ENCODE peak calls at places on chromosomes 13 and 19, in nine cellular contexts. X is stimulated activated CD4-positive, alpha-beta T cell treated with anti-CD3 and anti-CD28 coated beads, Interleukin-2, amount 100 ng/mL, for 48 hours; R is NCI-H1436; N is kidney; G is KG1; S is H7; J is NCI-H510A; C is activated naive CD8-positive, alpha-beta T cell treated with anti-CD3 and anti-CD28 coated beads, Interleukin-2, amount 50 U/mL, for 24 hours; H is WERI-Rb-1. V is an unnamed sample.
A peak's percentile ranks its signal among the peaks of the same experiment; 100 is the strongest.

GRCh38 chr13:99843872-99844271 is 127.7 kb downstream of the ZIC5 start:
- DNase-seq in H (no peak), S (no peak), N (no peak), R (no peak), X (no peak), C (no peak), J (no peak), G (no peak), V (no peak)

GRCh38 chr19:18649371-18650047 is 12.7 kb downstream of the KLHL26 start:
- DNase-seq in R (no peak), G (no peak), C (no peak), H (no peak), X (no peak), S (peak; percentile 66), J (peak; percentile 68), N (peak; percentile 91), V (no peak)

GRCh38 chr13:99103536-99103935 is 97.1 kb upstream of the UBAC2 start:
- DNase-seq in G (no peak), N (no peak), R (peak; percentile 75), X (no peak), J (no peak), S (peak; percentile 58), H (peak; percentile 97), C (no peak), V (no peak)

GRCh38 chr13:95573226-95573625 is 20.7 kb downstream of the CLDN10 start:
- DNase-seq in C (no peak), G (no peak), H (no peak), R (no peak), X (no peak), J (no peak), S (no peak), N (no peak), V (no peak)

GRCh38 chr19:2276429-2276989 is 5.5 kb downstream of the PEAK3 start:
- DNase-seq in X (no peak), J (no peak), R (no peak), G (no peak), S (no peak), N (no peak), C (no peak), H (no peak), V (no peak)

GRCh38 chr19:28213476-28214082 is 999.4 kb downstream of the UQCRFS1 start:
- DNase-seq in S (no peak), H (peak; percentile 24), X (no peak), G (no peak), N (no peak), R (no peak), J (no peak), C (no peak), V (no peak)

GRCh38 chr19:51637362-51637978 is 7.3 kb upstream of the SIGLEC5 start:
- DNase-seq in C (no peak), J (no peak), N (no peak), X (no peak), G (no peak), H (no peak), R (no peak), S (peak; percentile 64), V (no peak)

GRCh38 chr13:33017410-33017929 is 1.2 kb downstream of the KL start:
- DNase-seq in R (no peak), X (no peak), G (peak; percentile 33), J (no peak), N (no peak), C (peak; percentile 31), S (peak; percentile 73), H (peak; percentile 28), V (peak; percentile 30)

GRCh38 chr13:97435297-97435682 is 1.3 kb downstream of the RAP2A start:
- DNase-seq in H (no peak), J (no peak), N (no peak), S (no peak), R (no peak), C (no peak), G (no peak), X (no peak), V (no peak)

GRCh38 chr19:18399008-18399407 is 1.6 kb upstream of the LRRC25 start:
- DNase-seq in C (no peak), H (no peak), N (peak; percentile 83), X (no peak), S (no peak), G (no peak), R (no peak), J (no peak), V (no peak)

GRCh38 chr13:102580552-102581169 is 16.1 kb upstream of the TPP2 start:
- DNase-seq in S (peak; percentile 31), H (no peak), J (peak; percentile 15), G (peak; percentile 49), C (no peak), N (no peak), R (peak; percentile 46), X (peak; percentile 24), V (no peak)

GRCh38 chr13:79674765-79675515 is 194.0 kb downstream of the NDFIP2 start:
- DNase-seq in H (no peak), G (no peak), R (no peak), N (no peak), X (no peak), J (no peak), C (no peak), S (no peak), V (no peak)

GRCh38 chr13:22569830-22570229 is 610.9 kb upstream of the SGCG start:
- DNase-seq in R (no peak), H (no peak), G (no peak), X (no peak), J (no peak), S (no peak), N (no peak), C (no peak), V (no peak)

GRCh38 chr13:113545931-113546516 is 38.5 kb upstream of the TFDP1 start:
- DNase-seq in C (no peak), S (peak; percentile 51), G (no peak), N (peak; percentile 77), J (no peak), X (no peak), R (no peak), H (peak; percentile 30), V (no peak)